ENCODE peak calls at places on chromosomes 11 and 22, in six cellular contexts. I is brain microvascular endothelial cell, O is uterus, K is MCF 10A, P is IMR-90, D is heart right ventricle. X is an unnamed sample.

GRCh38 chr11:114150671-114151070 is 91.2 kb downstream of the ZBTB16 start:
- DNase-seq in I (no peak), O (no peak), K (no peak), P (no peak), D (no peak), X (no peak)

GRCh38 chr11:8231979-8232378 is 31.7 kb downstream of the LMO1 start:
- DNase-seq in I (no peak), O (no peak), K (no peak), P (no peak), D (no peak), X (peak)

GRCh38 chr22:45008853-45009751 is 703 bp downstream of the PHF21B start:
- DNase-seq in I (no peak), O (peak), K (no peak), P (no peak), D (no peak), X (no peak)

GRCh38 chr22:27489265-27489675 is 312.3 kb downstream of the MN1 start:
- DNase-seq in I (peak), O (no peak), K (no peak), P (peak), D (no peak), X (no peak)

GRCh38 chr11:104918113-104918824 is 20.0 kb upstream of the CASP12 start:
- DNase-seq in I (peak), O (no peak), K (peak), P (peak), D (no peak), X (no peak)

GRCh38 chr22:46851311-46851710 is 88.9 kb downstream of the TBC1D22A start:
- DNase-seq in I (no peak), O (no peak), K (no peak), P (no peak), D (no peak), X (no peak)

GRCh38 chr22:50250555-50251471 is at the start of gene HDAC10:
- DNase-seq in I (peak), O (peak), K (peak), P (peak), D (peak), X (no peak)

GRCh38 chr11:74466916-74467885 is at the start of gene KCNE3:
- DNase-seq in I (no peak), O (peak), K (no peak), P (no peak), D (peak), X (no peak)

GRCh38 chr22:36644333-36644757 is 59.2 kb downstream of the CACNG2 start:
- DNase-seq in I (peak), O (no peak), K (peak), P (peak), D (no peak), X (no peak)

GRCh38 chr11:124276081-124276480 is 19.9 kb downstream of the OR8G5 start:
- DNase-seq in I (no peak), O (no peak), K (no peak), P (peak), D (no peak), X (no peak)

GRCh38 chr11:61057615-61058014 is 44.7 kb upstream of the CD5 start:
- DNase-seq in I (no peak), O (no peak), K (no peak), P (no peak), D (no peak), X (peak)

GRCh38 chr11:102109896-102110760 is at the start of gene YAP1:
- DNase-seq in I (peak), O (peak), K (peak), P (peak), D (peak), X (peak)

GRCh38 chr11:66523611-66524010 is 13.2 kb downstream of the BBS1 start:
- DNase-seq in I (no peak), O (no peak), K (no peak), P (no peak), D (peak), X (no peak)

GRCh38 chr11:120773501-120774031 is 250.3 kb upstream of the TBCEL start:
- DNase-seq in I (no peak), O (no peak), K (peak), P (no peak), D (no peak), X (no peak)

GRCh38 chr11:17352925-17353227 is 1.3 kb downstream of the NCR3LG1 start:
- DNase-seq in I (no peak), O (peak), K (peak), P (peak), D (peak), X (no peak)

GRCh38 chr22:40480996-40481395 is 110.6 kb downstream of the SGSM3 start:
- DNase-seq in I (no peak), O (no peak), K (no peak), P (no peak), D (no peak), X (no peak)

GRCh38 chr11:120618399-120618798 is 106.9 kb downstream of the GRIK4 start:
- DNase-seq in I (no peak), O (no peak), K (no peak), P (no peak), D (no peak), X (no peak)

GRCh38 chr11:86274999-86275398 is 27.0 kb upstream of the HIKESHI start:
- DNase-seq in I (no peak), O (no peak), K (no peak), P (no peak), D (no peak), X (no peak)
- TF ChIP-seq CTCF in I (no peak), O (no peak), K (no peak), P (no peak), D (no peak), X (no peak)

GRCh38 chr11:45185228-45185729 is 38.8 kb downstream of the PRDM11 start:
- DNase-seq in I (no peak), O (no peak), K (no peak), P (no peak), D (no peak), X (no peak)
- TF ChIP-seq CTCF in I (no peak), O (no peak), K (no peak), P (no peak), D (no peak), X (no peak)

DNA sequence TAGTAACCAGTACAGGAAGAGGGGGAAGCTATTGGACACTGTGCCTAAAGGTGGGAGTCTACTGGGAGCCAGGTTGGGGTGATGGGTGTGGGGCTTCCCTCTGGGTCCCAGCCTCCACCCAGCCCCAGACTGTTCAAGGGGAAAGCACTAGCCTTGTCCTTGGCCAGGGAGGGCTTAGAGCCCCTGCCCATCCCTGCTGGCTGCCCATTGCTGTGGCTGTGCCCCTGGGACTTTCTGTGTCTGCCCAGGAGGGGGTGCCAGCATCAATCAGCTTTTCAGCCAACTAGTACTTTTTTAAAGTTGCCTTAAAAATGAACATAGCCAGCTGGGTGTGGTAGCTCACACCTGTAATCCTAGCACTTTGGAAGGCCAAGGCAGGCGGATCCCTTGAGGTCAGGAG is 19.9 kb downstream of the INCENP start:
- DNase-seq in I (no peak), O (no peak), K (no peak), P (no peak), D (no peak), X (peak)
- TF ChIP-seq CTCF in I (peak), O (no peak), K (no peak), P (peak), D (no peak), X (peak)

GRCh38 chr22:21867528-21868266 is at the start of gene MAPK1:
- DNase-seq in I (peak), O (peak), K (peak), P (peak), D (peak), X (peak)
- TF ChIP-seq CTCF in I (peak), O (peak), K (peak), P (peak), D (peak), X (peak)

GRCh38 chr11:44778200-44779100 is 51.7 kb downstream of the TSPAN18 start:
- DNase-seq in I (no peak), O (no peak), K (no peak), P (no peak), D (no peak), X (no peak)
- TF ChIP-seq CTCF in I (no peak), O (no peak), K (no peak), P (no peak), D (no peak), X (no peak)

DNA sequence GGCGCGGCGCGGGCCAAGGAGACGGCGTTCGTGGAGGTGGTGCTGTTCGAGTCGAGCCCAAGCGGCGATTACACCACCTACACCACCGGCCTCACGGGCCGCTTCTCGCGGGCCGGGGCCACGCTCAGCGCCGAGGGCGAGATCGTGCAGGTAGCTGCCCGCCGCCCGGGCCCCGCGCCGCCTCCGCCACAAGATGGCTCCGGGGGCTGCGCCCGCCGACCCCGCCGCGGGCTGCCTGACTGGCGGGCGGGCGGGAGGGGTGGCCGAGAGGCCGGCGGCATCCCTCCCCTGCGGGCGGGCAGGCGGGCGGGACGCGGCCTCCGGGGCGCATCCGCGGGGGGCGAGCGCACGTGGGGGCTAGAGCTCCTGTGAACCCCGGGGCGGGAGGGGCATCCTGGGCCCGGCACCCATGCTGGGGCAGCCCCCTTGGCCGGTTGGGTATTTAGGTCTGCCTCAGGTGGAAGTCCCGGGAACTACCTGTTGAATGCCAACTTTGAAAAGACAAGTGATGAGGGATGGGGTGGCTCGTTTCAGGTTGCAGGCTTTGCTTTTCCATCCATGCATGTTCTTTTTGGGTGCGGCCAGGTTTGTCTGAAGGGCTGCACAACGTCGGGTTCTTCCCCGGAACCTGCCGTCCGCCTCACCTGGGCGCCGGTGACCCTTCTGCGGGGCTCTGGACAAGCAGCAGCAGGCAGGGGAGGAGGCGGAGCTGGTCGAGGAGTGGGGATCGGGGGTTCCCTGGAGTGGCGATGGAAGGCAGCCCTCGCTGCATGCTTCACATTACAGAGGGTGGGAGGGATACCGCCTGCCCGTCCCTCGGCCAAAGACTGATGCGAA is 763 bp downstream of the ZNRF3 start:
- DNase-seq in I (peak), O (peak), K (peak), P (peak), D (peak), X (peak)
- TF ChIP-seq CTCF in I (no peak), O (no peak), K (peak), P (peak), D (no peak), X (peak)